ENCODE peak calls at places on chromosomes 16 and 17, in six cellular contexts. R is cardiac muscle cell, I is psoas muscle, M is AG09309, K is RWPE1, F is neural progenitor cell. O is an unnamed sample.

GRCh38 chr16:69596801-69597200 is 31.0 kb downstream of the NFAT5 start:
- DNase-seq in R (no peak), F (no peak), I (no peak), K (no peak), M (no peak), O (no peak)

GRCh38 chr17:21239680-21240374 is 13.4 kb downstream of the NATD1 start:
- DNase-seq in K (peak), M (no peak), F (peak), I (no peak), R (peak), O (no peak)

GRCh38 chr16:761580-761979 is 1.0 kb downstream of the MSLN start:
- DNase-seq in M (no peak), R (no peak), K (no peak), F (no peak), I (no peak), O (no peak)

GRCh38 chr16:29744541-29745101 is 1.2 kb downstream of the C16orf54 start:
- DNase-seq in R (no peak), F (no peak), M (no peak), I (no peak), K (no peak), O (no peak)

GRCh38 chr17:64357191-64357981 is 33.3 kb downstream of the PECAM1 start:
- DNase-seq in F (no peak), R (peak), I (peak), M (peak), K (peak), O (no peak)

GRCh38 chr17:8267480-8268147 is 18.5 kb downstream of the PFAS start:
- DNase-seq in M (no peak), F (no peak), K (no peak), I (no peak), R (no peak), O (no peak)

GRCh38 chr16:72427786-72428480 is 256.0 kb upstream of the PMFBP1 start:
- DNase-seq in M (no peak), I (no peak), R (no peak), F (no peak), K (no peak), O (no peak)

GRCh38 chr16:72042157-72042660 is 12.1 kb upstream of the HP start:
- DNase-seq in K (no peak), M (no peak), I (peak), F (no peak), R (no peak), O (no peak)

GRCh38 chr17:41633498-41634197 is 9.3 kb upstream of the KRT17 start:
- DNase-seq in I (no peak), M (no peak), R (peak), F (peak), K (no peak), O (no peak)

GRCh38 chr16:13453938-13454553 is 465.9 kb upstream of the ERCC4 start:
- DNase-seq in R (no peak), M (no peak), I (no peak), K (no peak), F (peak), O (peak)
- TF ChIP-seq CTCF in R (no peak), M (peak), I (peak), K (peak), F (peak), O (peak)

GRCh38 chr17:51299859-51300258 is 39.5 kb downstream of the UTP18 start:
- DNase-seq in K (no peak), M (no peak), F (no peak), I (no peak), R (no peak), O (no peak)

DNA sequence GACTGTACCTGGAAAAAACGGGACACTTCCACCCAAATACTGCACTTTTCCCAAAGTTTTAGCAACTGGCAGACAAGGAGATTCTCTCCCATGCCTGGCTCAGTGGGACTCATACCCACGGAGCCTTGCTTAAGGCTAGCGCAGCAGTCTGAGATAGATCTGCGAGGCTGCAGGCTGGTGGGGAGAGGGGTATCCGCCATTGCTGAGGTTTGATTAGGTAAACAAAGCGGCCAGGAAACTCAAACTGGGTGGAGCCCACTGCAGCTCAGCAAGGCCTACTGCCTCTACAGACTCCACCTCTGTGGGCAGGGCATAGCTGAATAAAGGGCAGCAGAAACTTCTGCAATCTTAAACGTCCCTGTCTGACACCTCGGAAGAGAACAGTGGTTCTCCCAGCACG is 44.8 kb downstream of the UTP18 start:
- DNase-seq in K (no peak), I (no peak), R (no peak), M (no peak), F (no peak), O (no peak)
- TF ChIP-seq CTCF in K (no peak), I (no peak), R (no peak), M (no peak), F (no peak), O (no peak)

GRCh38 chr17:39677072-39677471 is 8.8 kb downstream of the PNMT start:
- DNase-seq in F (no peak), R (no peak), K (no peak), M (no peak), I (peak), O (no peak)
- TF ChIP-seq CTCF in F (no peak), R (no peak), K (no peak), M (no peak), I (no peak), O (no peak)

GRCh38 chr16:30786936-30787612 is at the start of gene ZNF629:
- DNase-seq in M (peak), F (peak), K (peak), R (peak), I (peak), O (peak)
- TF ChIP-seq CTCF in M (no peak), F (no peak), K (no peak), R (no peak), I (no peak), O (no peak)

GRCh38 chr17:69972251-69972650 is 102.8 kb upstream of the KCNJ16 start:
- DNase-seq in M (no peak), F (no peak), R (no peak), K (no peak), I (no peak), O (no peak)

GRCh38 chr17:69969897-69970296 is 105.1 kb upstream of the KCNJ16 start:
- DNase-seq in K (no peak), R (no peak), F (no peak), M (no peak), I (no peak), O (no peak)

GRCh38 chr17:69967910-69968411 is 107.1 kb upstream of the KCNJ16 start:
- DNase-seq in K (no peak), F (no peak), I (no peak), M (peak), R (peak), O (no peak)
- TF ChIP-seq CTCF in K (no peak), F (no peak), I (no peak), M (no peak), R (no peak), O (no peak)

GRCh38 chr17:71959129-71959528 is 161.7 kb upstream of the SOX9 start:
- DNase-seq in F (peak), M (no peak), R (peak), I (no peak), K (peak), O (no peak)
- TF ChIP-seq CTCF in F (peak), M (peak), R (peak), I (peak), K (peak), O (peak)

GRCh38 chr16:88444826-88445582 is 8.1 kb upstream of the ZFPM1 start:
- DNase-seq in K (no peak), I (no peak), R (no peak), M (no peak), F (no peak), O (no peak)

GRCh38 chr16:88447881-88448280 is 5.2 kb upstream of the ZFPM1 start:
- DNase-seq in I (no peak), K (no peak), M (no peak), F (no peak), R (no peak), O (no peak)

GRCh38 chr16:88445583-88445960 is 7.5 kb upstream of the ZFPM1 start:
- DNase-seq in K (no peak), F (no peak), R (no peak), I (no peak), M (no peak), O (no peak)

GRCh38 chr16:88446061-88446460 is 7.0 kb upstream of the ZFPM1 start:
- DNase-seq in K (no peak), F (no peak), R (no peak), M (no peak), I (no peak), O (no peak)

DNA sequence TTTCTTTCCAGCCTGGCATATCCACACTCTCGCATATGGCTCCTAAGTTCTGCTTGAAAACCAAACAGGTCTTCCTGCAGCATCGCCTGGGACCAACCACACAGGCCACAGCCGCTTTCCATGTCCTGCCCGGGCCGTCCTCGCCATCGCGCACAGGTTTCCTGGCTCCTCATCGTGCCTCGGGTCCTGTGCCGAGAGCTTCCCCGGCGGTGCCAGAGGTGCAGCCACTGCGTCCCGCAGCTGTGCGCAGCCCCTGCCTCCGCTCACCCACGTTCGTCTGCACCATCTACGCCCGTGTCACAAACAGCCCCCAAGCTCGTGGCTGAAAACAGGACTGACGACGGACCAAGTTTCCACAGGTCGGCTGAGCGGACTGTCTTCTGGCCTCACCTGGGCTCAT is 6.3 kb upstream of the ZFPM1 start:
- DNase-seq in I (no peak), K (no peak), F (no peak), M (no peak), R (no peak), O (no peak)
- TF ChIP-seq CTCF in I (no peak), K (no peak), F (no peak), M (no peak), R (no peak), O (no peak)

GRCh38 chr16:77223184-77223583 is 24.0 kb downstream of the SYCE1L start:
- DNase-seq in I (no peak), F (peak), R (no peak), K (no peak), M (no peak), O (no peak)
- TF ChIP-seq CTCF in I (no peak), F (peak), R (peak), K (no peak), M (peak), O (peak)

GRCh38 chr16:2016407-2016922 is 3.1 kb upstream of the NPW start:
- DNase-seq in K (no peak), R (no peak), F (peak), I (peak), M (no peak), O (no peak)
- TF ChIP-seq CTCF in K (no peak), R (peak), F (peak), I (peak), M (peak), O (peak)

GRCh38 chr16:19659554-19659953 is 58.5 kb downstream of the KNOP1 start:
- DNase-seq in K (no peak), F (no peak), M (no peak), R (peak), I (no peak), O (no peak)
- TF ChIP-seq CTCF in K (no peak), F (no peak), M (peak), R (peak), I (no peak), O (no peak)

O was measured in progenitor cell of endocrine pancreas.